ENCODE peak calls at places on chromosomes 13 and 19, in six cellular contexts. M is GM12865, D is heart left ventricle, F is AG04450, N is astrocyte of the spinal cord, G is astrocyte of the cerebellum. V is an unnamed sample.

GRCh38 chr13:105848494-105848893 is 687.0 kb downstream of the EFNB2 start:
- DNase-seq in M (no peak), D (no peak), F (no peak), N (peak; percentile 1), G (no peak), V (no peak)

GRCh38 chr13:59442461-59442860 is 721.3 kb downstream of the DIAPH3 start:
- DNase-seq in M (no peak), D (no peak), F (no peak), N (no peak), G (no peak), V (no peak)

GRCh38 chr13:71021810-71022422 is 845.1 kb downstream of the DACH1 start:
- DNase-seq in M (peak; percentile 18), D (no peak), F (no peak), N (no peak), G (no peak), V (no peak)

GRCh38 chr19:45164577-45165335 is 4.0 kb upstream of the NKPD1 start:
- DNase-seq in M (peak; percentile 89), D (peak; percentile 47), F (no peak), N (peak; percentile 45), G (no peak), V (peak; percentile 85)

GRCh38 chr19:39448271-39448670 is 2.9 kb downstream of the SUPT5H start:
- DNase-seq in M (peak; percentile 73), D (no peak), F (no peak), N (no peak), G (no peak), V (peak; percentile 39)

GRCh38 chr13:94224670-94225069 is 254.8 kb downstream of the DCT start:
- DNase-seq in M (no peak), D (no peak), F (no peak), N (no peak), G (no peak), V (no peak)

GRCh38 chr13:97946951-97947588 is 6.4 kb upstream of the IPO5 start:
- DNase-seq in M (no peak), D (no peak), F (peak; percentile 73), N (peak; percentile 88), G (peak; percentile 63), V (peak; percentile 91)

GRCh38 chr13:42405665-42406390 is 133.9 kb downstream of the AKAP11 start:
- DNase-seq in M (peak; percentile 96), D (no peak), F (no peak), N (peak; percentile 65), G (no peak), V (peak; percentile 86)

GRCh38 chr13:27982361-27982760 is 6.1 kb downstream of the URAD start:
- DNase-seq in M (no peak), D (no peak), F (no peak), N (no peak), G (no peak), V (no peak)

GRCh38 chr19:38361633-38362075 is 12.7 kb upstream of the PSMD8 start:
- DNase-seq in M (peak; percentile 80), D (peak; percentile 83), F (no peak), N (peak; percentile 70), G (no peak), V (peak; percentile 72)

GRCh38 chr13:109816112-109816978 is 30.0 kb upstream of the IRS2 start:
- DNase-seq in M (no peak), D (no peak), F (no peak), N (no peak), G (no peak), V (peak; percentile 13)

GRCh38 chr19:13195678-13196077 is 45.5 kb downstream of the IER2 start:
- DNase-seq in M (peak; percentile 88), D (no peak), F (no peak), N (no peak), G (no peak), V (no peak)

GRCh38 chr19:3604227-3604986 is 2.3 kb downstream of the TBXA2R start:
- DNase-seq in M (no peak), D (no peak), F (no peak), N (no peak), G (no peak), V (no peak)

GRCh38 chr19:13018037-13018914 is 23.0 kb downstream of the NFIX start:
- DNase-seq in M (no peak), D (peak; percentile 65), F (no peak), N (peak; percentile 75), G (peak; percentile 55), V (no peak)

GRCh38 chr19:8731428-8732169 is 10.2 kb downstream of the OR2Z1 start:
- DNase-seq in M (no peak), D (no peak), F (no peak), N (no peak), G (no peak), V (no peak)

GRCh38 chr13:75231235-75231634 is 250.7 kb downstream of the TBC1D4 start:
- DNase-seq in M (no peak), D (no peak), F (no peak), N (no peak), G (no peak), V (no peak)

GRCh38 chr19:58582985-58583384 is 9.8 kb upstream of the MZF1 start:
- DNase-seq in M (no peak), D (no peak), F (no peak), N (no peak), G (no peak), V (no peak)

GRCh38 chr19:18514800-18515682 is 6.8 kb downstream of the ELL start:
- DNase-seq in M (no peak), D (peak; percentile 49), F (no peak), N (peak; percentile 51), G (no peak), V (peak; percentile 90)

GRCh38 chr13:113113846-113114271 is 8.3 kb downstream of the F7 start:
- DNase-seq in M (no peak), D (no peak), F (no peak), N (no peak), G (no peak), V (no peak)

GRCh38 chr13:113468461-113469147 is 15.3 kb upstream of the ADPRHL1 start:
- DNase-seq in M (no peak), D (no peak), F (no peak), N (no peak), G (no peak), V (no peak)

DNA sequence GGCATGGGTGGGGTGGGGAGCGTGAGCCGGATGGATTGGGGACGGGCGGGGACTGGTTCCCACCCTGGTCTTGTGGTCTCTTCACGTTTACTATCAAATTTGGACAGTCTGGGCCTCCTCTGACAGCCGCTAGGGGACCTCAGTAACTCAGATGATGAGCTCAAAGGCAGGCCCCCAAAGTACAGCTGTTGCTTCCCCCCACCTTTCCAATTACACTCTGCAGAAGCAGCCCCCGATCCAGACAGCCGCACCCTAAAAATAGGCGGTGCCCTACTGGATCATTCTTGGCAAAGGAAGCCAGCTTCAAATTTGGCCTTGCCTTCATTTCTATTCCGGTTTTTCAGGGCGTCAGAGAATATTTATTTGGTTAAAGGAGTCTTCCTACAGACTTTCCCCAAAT is 1.9 kb upstream of the FOXO1 start:
- DNase-seq in M (peak; percentile 73), D (peak; percentile 50), F (no peak), N (no peak), G (no peak), V (peak; percentile 36)
- TF ChIP-seq CTCF in M (peak; percentile 71), D (peak; percentile 58), F (peak; percentile 45), N (peak; percentile 62), G (peak; percentile 60), V (peak; percentile 62)

DNA sequence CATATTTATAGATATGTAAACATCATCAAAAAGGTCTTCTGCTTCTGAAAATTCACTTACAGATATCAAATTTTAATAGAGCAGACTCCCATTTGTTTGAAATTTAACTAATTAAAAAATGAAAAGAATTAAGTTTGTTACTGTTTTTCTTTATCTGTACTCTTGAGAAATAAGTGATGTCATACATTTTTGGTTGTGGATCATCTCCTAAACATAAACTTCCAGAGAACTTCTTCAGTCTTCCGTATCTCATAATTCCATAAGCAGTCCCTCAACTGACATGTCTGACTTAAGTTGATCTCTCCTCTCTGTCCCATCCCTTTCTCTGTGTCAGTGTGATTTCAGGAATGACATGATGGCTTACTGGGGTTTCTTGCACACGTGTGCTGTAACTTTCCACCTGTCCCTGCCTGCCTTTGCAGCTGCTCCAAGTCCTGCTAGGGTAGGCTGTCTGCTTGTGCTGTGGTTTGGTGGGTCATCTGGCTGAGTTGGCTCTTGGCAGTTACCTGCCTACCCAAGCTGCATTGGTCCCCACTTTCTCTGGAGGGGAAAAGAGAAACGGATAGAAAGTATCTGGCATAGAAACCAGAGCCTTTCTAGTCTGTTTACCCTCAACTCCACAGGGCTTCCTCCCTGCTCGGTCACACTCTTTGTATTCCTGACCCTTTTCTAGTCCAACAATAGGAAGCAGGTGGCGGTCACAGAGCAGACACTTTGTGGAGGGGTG is 127.1 kb downstream of the GGACT start:
- DNase-seq in M (no peak), D (no peak), F (no peak), N (no peak), G (no peak), V (no peak)
- H3K4me3 ChIP-seq in M (no peak overlapping the region), D (no peak overlapping the region), F (no peak overlapping the region), N (no peak overlapping the region), G (no peak overlapping the region), V (no peak overlapping the region)

DNA sequence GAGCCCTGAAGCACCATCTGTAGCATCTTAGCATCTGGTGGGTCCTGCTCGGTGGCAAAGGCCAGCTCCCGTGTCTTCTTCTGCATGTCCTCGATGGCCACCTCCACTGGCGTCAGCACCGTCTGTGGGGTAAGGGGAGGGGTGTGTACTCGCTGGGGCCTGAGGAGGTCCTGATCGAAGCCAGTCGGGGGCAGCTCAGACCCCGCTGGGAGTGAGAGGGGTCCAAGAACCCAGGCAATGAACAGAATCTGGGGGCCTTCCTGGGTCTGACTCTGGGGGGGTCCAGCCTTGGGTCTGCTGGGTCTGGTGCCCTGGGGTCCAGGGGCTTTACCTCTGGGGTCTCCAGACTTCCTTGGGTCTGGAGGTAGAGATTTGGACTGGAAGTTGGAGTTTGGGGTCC is 3.6 kb upstream of the KANK2 start:
- DNase-seq in M (no peak), D (no peak), F (no peak), N (no peak), G (no peak), V (no peak)
- TF ChIP-seq CTCF in M (no peak), D (no peak), F (no peak), N (no peak), G (no peak), V (no peak)

GRCh38 chr19:40605201-40605971 is 4.2 kb downstream of the LTBP4 start:
- DNase-seq in M (peak; percentile 90), D (peak; percentile 65), F (no peak), N (peak; percentile 63), G (no peak), V (peak; percentile 67)

GRCh38 chr19:40608957-40609356 is 7.8 kb downstream of the LTBP4 start:
- DNase-seq in M (no peak), D (no peak), F (no peak), N (no peak), G (no peak), V (no peak)

GRCh38 chr19:40607898-40608621 is 6.9 kb downstream of the LTBP4 start:
- DNase-seq in M (no peak), D (no peak), F (no peak), N (no peak), G (no peak), V (no peak)

GRCh38 chr19:40609561-40610395 is 8.6 kb downstream of the LTBP4 start:
- DNase-seq in M (peak; percentile 94), D (peak; percentile 93), F (no peak), N (peak; percentile 85), G (no peak), V (peak; percentile 79)

DNA sequence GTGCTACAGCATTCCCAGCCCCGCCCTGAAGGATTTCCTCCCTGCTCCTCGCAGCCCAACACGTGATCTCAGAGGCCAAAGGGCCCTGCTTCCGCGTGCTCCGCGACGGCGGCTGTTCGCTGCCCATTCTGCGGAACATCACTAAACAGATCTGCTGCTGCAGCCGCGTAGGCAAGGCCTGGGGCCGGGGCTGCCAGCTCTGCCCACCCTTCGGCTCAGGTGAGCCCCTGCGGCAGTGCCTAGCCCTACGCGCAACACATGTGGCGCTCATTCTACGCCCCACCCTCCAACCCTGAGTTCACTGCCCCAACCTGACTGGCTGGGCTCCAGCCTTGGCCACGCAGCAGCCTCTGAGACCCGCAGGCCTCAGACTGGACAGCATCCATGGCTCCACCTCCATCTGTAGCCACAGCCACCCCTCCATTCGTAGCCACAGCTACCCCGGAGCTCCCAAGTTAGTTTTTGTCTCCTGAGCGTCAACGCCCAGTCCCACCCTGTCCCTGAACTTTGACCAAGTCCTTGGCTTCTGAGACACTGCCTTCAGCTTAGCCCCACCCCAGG is 6.2 kb downstream of the LTBP4 start:
- DNase-seq in M (no peak), D (no peak), F (no peak), N (no peak), G (no peak), V (no peak)
- H3K4me3 ChIP-seq in M (no peak overlapping the region), D (no peak overlapping the region), F (no peak overlapping the region), N (no peak overlapping the region), G (no peak overlapping the region), V (no peak overlapping the region)